ENCODE peak calls at places on chromosomes 3 and 15, in seven cellular contexts. Q is GM12865, P is NCI-H345, H is NAMALWA, I is AG09319, A is NCI-H1417 treated with DMSO at 0.1 percent for 48 hours, R is NCI-H1092 treated with DMSO at 0.1 percent for 48 hours. E is an unnamed sample.

GRCh38 chr15:25658560-25658959 is 204.6 kb downstream of the ATP10A start:
- DNase-seq in Q (no peak), P (no peak), H (no peak), I (no peak), A (no peak), R (no peak), E (no peak)

GRCh38 chr3:33035596-33035995 is 61.4 kb downstream of the GLB1 start:
- DNase-seq in Q (no peak), P (no peak), H (no peak), I (no peak), A (no peak), R (no peak), E (no peak)

GRCh38 chr3:17030438-17030837 is 145.7 kb downstream of the PLCL2 start:
- DNase-seq in Q (peak), P (no peak), H (peak), I (no peak), A (no peak), R (no peak), E (no peak)

GRCh38 chr3:120198305-120198878 is 86.6 kb downstream of the GPR156 start:
- DNase-seq in Q (peak), P (no peak), H (peak), I (no peak), A (peak), R (peak), E (peak)

GRCh38 chr3:129549006-129549800 is 6.2 kb downstream of the H1-8 start:
- DNase-seq in Q (no peak), P (no peak), H (no peak), I (no peak), A (no peak), R (no peak), E (peak)

GRCh38 chr15:39266882-39267281 is 314.0 kb upstream of the THBS1 start:
- DNase-seq in Q (no peak), P (no peak), H (no peak), I (no peak), A (no peak), R (no peak), E (no peak)

GRCh38 chr3:119902061-119902460 is 120.2 kb downstream of the NR1I2 start:
- DNase-seq in Q (no peak), P (no peak), H (no peak), I (no peak), A (no peak), R (no peak), E (no peak)

GRCh38 chr3:156732715-156733114 is 58.3 kb downstream of the TIPARP start:
- DNase-seq in Q (no peak), P (no peak), H (no peak), I (no peak), A (no peak), R (no peak), E (no peak)

GRCh38 chr15:101445562-101446526 is 43.7 kb downstream of the PCSK6 start:
- DNase-seq in Q (no peak), P (no peak), H (no peak), I (no peak), A (no peak), R (no peak), E (peak)

GRCh38 chr3:43913036-43913435 is 222.3 kb downstream of the ABHD5 start:
- DNase-seq in Q (no peak), P (no peak), H (no peak), I (no peak), A (no peak), R (no peak), E (no peak)

GRCh38 chr3:22542311-22542710 is 660.8 kb upstream of the UBE2E2 start:
- DNase-seq in Q (no peak), P (no peak), H (no peak), I (no peak), A (no peak), R (no peak), E (no peak)

GRCh38 chr3:56357266-56357665 is 111.0 kb downstream of the ERC2 start:
- DNase-seq in Q (no peak), P (no peak), H (no peak), I (no peak), A (no peak), R (no peak), E (no peak)

GRCh38 chr15:67013696-67014095 is 51.7 kb upstream of the SMAD3 start:
- DNase-seq in Q (no peak), P (no peak), H (no peak), I (no peak), A (no peak), R (no peak), E (peak)

GRCh38 chr15:60673918-60674558 is 195.1 kb upstream of the ICE2 start:
- DNase-seq in Q (peak), P (no peak), H (no peak), I (peak), A (no peak), R (no peak), E (no peak)

GRCh38 chr15:41980654-41981323 is 8.4 kb upstream of the EHD4 start:
- DNase-seq in Q (no peak), P (no peak), H (no peak), I (no peak), A (no peak), R (no peak), E (no peak)

GRCh38 chr3:124174463-124174862 is 182.5 kb upstream of the ROPN1 start:
- DNase-seq in Q (no peak), P (peak), H (no peak), I (no peak), A (peak), R (peak), E (no peak)

GRCh38 chr3:128385080-128385832 is 81.4 kb downstream of the DNAJB8 start:
- DNase-seq in Q (no peak), P (no peak), H (no peak), I (peak), A (no peak), R (no peak), E (no peak)

GRCh38 chr15:28178290-28178689 is 79.2 kb upstream of the OCA2 start:
- DNase-seq in Q (no peak), P (no peak), H (no peak), I (no peak), A (no peak), R (no peak), E (no peak)

GRCh38 chr15:86183765-86184491 is 104.3 kb downstream of the AGBL1 start:
- DNase-seq in Q (no peak), P (no peak), H (no peak), I (no peak), A (no peak), R (no peak), E (no peak)

GRCh38 chr15:48096813-48097212 is 24.0 kb upstream of the SLC24A5 start:
- DNase-seq in Q (no peak), P (no peak), H (no peak), I (no peak), A (no peak), R (no peak), E (no peak)

GRCh38 chr3:134406331-134407246 is 32.3 kb upstream of the AMOTL2 start:
- DNase-seq in Q (no peak), P (peak), H (no peak), I (no peak), A (no peak), R (peak), E (peak)

GRCh38 chr15:70235347-70235746 is 137.6 kb upstream of the TLE3 start:
- DNase-seq in Q (no peak), P (peak), H (no peak), I (no peak), A (no peak), R (peak), E (no peak)

GRCh38 chr3:6182909-6183308 is 678.0 kb upstream of the GRM7 start:
- DNase-seq in Q (no peak), P (no peak), H (no peak), I (no peak), A (no peak), R (no peak), E (no peak)

GRCh38 chr15:64888336-64888735 is 23.4 kb upstream of the ANKDD1A start:
- DNase-seq in Q (no peak), P (no peak), H (no peak), I (no peak), A (no peak), R (no peak), E (no peak)

GRCh38 chr15:90957791-90958190 is 3.1 kb downstream of the RCCD1 start:
- DNase-seq in Q (no peak), P (no peak), H (no peak), I (no peak), A (no peak), R (no peak), E (no peak)

E was measured in KBM-7.